ENCODE peak calls at places on chromosomes 13 and 19, in ten cellular contexts. Z, R, B, L, A, M, D, O, Y and T are unnamed samples.

GRCh38 chr13:33710924-33711323 is 107.0 kb upstream of the RFC3 start:
- DNase-seq in Z (no peak), R (no peak), B (no peak), L (no peak), A (no peak), M (peak), D (no peak), O (no peak), Y (no peak), T (no peak)

GRCh38 chr13:98370806-98371553 is 193.9 kb upstream of the RNF113B start:
- DNase-seq in Z (peak), R (peak), B (no peak), L (no peak), A (no peak), M (no peak), D (no peak), O (no peak), Y (no peak), T (no peak)

GRCh38 chr13:73090116-73090811 is 31.5 kb downstream of the KLF5 start:
- DNase-seq in Z (no peak), R (no peak), B (peak), L (peak), A (no peak), M (no peak), D (peak), O (no peak), Y (no peak), T (no peak)

GRCh38 chr19:35712910-35713845 is 4.6 kb upstream of the KMT2B start:
- DNase-seq in Z (no peak), R (no peak), B (no peak), L (no peak), A (no peak), M (no peak), D (peak), O (peak), Y (peak), T (peak)

GRCh38 chr19:29483944-29484581 is 41.7 kb upstream of the VSTM2B start:
- DNase-seq in Z (no peak), R (no peak), B (no peak), L (no peak), A (peak), M (no peak), D (no peak), O (no peak), Y (peak), T (no peak)

GRCh38 chr13:51808811-51809210 is 4.8 kb upstream of the DHRS12 start:
- DNase-seq in Z (no peak), R (no peak), B (no peak), L (no peak), A (no peak), M (no peak), D (no peak), O (no peak), Y (no peak), T (no peak)

GRCh38 chr19:42198676-42199439 is 18.6 kb downstream of the DEDD2 start:
- DNase-seq in Z (no peak), R (no peak), B (no peak), L (no peak), A (no peak), M (no peak), D (peak), O (peak), Y (peak), T (peak)

GRCh38 chr13:98892077-98892476 is 85.8 kb downstream of the DOCK9 start:
- DNase-seq in Z (no peak), R (no peak), B (no peak), L (no peak), A (no peak), M (no peak), D (no peak), O (no peak), Y (no peak), T (no peak)

GRCh38 chr13:71278512-71278911 is 588.5 kb downstream of the DACH1 start:
- DNase-seq in Z (no peak), R (no peak), B (no peak), L (no peak), A (no peak), M (peak), D (no peak), O (no peak), Y (no peak), T (no peak)

GRCh38 chr19:12163841-12164240 is 945 bp downstream of the ZNF136 start:
- DNase-seq in Z (no peak), R (no peak), B (peak), L (no peak), A (no peak), M (peak), D (no peak), O (no peak), Y (no peak), T (no peak)

GRCh38 chr13:93882086-93882651 is 597.3 kb downstream of the DCT start:
- DNase-seq in Z (no peak), R (no peak), B (no peak), L (no peak), A (no peak), M (no peak), D (no peak), O (no peak), Y (no peak), T (no peak)

GRCh38 chr19:42846597-42846996 is 32.9 kb downstream of the PSG1 start:
- DNase-seq in Z (no peak), R (no peak), B (no peak), L (no peak), A (no peak), M (no peak), D (no peak), O (no peak), Y (no peak), T (no peak)

GRCh38 chr13:34246511-34246910 is 428.6 kb downstream of the RFC3 start:
- DNase-seq in Z (no peak), R (no peak), B (peak), L (no peak), A (no peak), M (no peak), D (peak), O (no peak), Y (no peak), T (no peak)

DNA sequence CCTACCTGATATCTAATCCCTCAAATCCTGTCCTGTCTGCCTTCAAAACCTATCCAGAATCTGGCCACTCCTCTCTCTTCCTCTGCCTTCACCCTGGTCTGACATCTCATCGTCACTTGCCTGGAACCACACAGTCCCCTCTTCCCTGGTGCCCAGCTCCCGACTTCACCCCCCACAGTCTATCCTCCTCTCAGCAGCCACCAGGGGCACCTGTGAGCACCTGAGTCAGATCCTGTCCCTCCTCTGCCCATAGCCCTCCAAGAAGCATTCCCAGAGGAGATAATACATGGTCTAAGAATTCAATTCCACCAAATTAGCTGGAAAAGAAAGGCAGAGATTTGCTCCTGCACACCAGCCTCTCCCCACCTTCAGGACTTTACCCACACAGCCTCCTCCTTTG is 48.9 kb downstream of the ZNRF4 start:
- DNase-seq in Z (no peak), R (no peak), B (no peak), L (no peak), A (no peak), M (no peak), D (no peak), O (no peak), Y (no peak), T (no peak)
- TF ChIP-seq CTCF in Z (no peak), R (no peak), B (peak), L (no peak), A (no peak), M (no peak), D (no peak), O (no peak), Y (no peak), T (peak)

GRCh38 chr13:114338959-114339358 is 24.7 kb downstream of the CHAMP1 start:
- DNase-seq in Z (no peak), R (no peak), B (no peak), L (no peak), A (no peak), M (no peak), D (no peak), O (no peak), Y (no peak), T (no peak)
- TF ChIP-seq CTCF in Z (no peak), R (no peak), B (no peak), L (no peak), A (no peak), M (no peak), D (no peak), O (no peak), Y (no peak), T (no peak)

DNA sequence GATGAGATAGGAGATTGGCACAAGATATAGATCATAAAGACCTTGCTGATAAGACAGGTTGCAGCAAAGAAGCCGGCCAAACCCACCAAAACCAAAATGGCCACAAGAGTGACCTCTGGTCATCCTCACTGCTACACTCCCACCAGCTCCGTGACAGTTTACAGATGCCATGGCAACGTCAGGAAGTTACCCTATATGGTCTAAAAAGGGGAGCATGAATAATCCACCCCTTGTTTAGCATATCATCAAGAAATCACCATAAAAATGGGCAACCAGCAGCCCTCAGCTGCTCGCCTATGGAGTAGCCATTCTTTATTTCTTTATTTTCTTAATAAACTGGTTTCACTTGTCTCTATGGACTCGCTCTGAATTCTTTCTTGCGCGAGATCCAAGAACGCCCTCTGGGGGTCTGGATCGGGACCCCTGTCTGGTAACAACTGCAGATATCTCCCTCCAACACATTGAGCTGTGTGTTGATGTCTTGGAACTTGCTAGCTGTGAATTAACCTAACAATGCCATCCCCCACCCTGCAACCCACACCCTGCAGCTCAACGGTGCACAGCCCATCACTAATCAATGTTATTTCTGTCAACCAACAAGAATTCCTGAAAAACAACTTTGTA is 27.1 kb upstream of the GRTP1 start:
- DNase-seq in Z (no peak), R (no peak), B (no peak), L (no peak), A (peak), M (no peak), D (no peak), O (no peak), Y (no peak), T (no peak)
- TF ChIP-seq CTCF in Z (no peak), R (no peak), B (no peak), L (no peak), A (no peak), M (peak), D (no peak), O (no peak), Y (no peak), T (no peak)

GRCh38 chr19:56150358-56150757 is 9.3 kb downstream of the ZNF444 start:
- DNase-seq in Z (no peak), R (no peak), B (no peak), L (no peak), A (no peak), M (no peak), D (no peak), O (no peak), Y (no peak), T (no peak)
- TF ChIP-seq CTCF in Z (no peak), R (no peak), B (no peak), L (no peak), A (no peak), M (no peak), D (no peak), O (no peak), Y (no peak), T (no peak)

GRCh38 chr13:92355213-92355612 is 871.4 kb upstream of the GPC6 start:
- DNase-seq in Z (no peak), R (peak), B (no peak), L (no peak), A (no peak), M (peak), D (no peak), O (no peak), Y (no peak), T (no peak)
- TF ChIP-seq CTCF in Z (no peak), R (no peak), B (no peak), L (no peak), A (peak), M (peak), D (no peak), O (no peak), Y (no peak), T (no peak)

GRCh38 chr19:5666921-5667610 is 13.2 kb downstream of the MICOS13 start:
- DNase-seq in Z (no peak), R (no peak), B (no peak), L (no peak), A (no peak), M (no peak), D (no peak), O (no peak), Y (no peak), T (no peak)

GRCh38 chr19:5664515-5664914 is 15.8 kb downstream of the MICOS13 start:
- DNase-seq in Z (no peak), R (no peak), B (no peak), L (no peak), A (no peak), M (no peak), D (no peak), O (no peak), Y (no peak), T (no peak)

GRCh38 chr19:5663904-5664303 is 16.4 kb downstream of the MICOS13 start:
- DNase-seq in Z (no peak), R (no peak), B (no peak), L (no peak), A (no peak), M (no peak), D (no peak), O (no peak), Y (no peak), T (no peak)

GRCh38 chr19:5667751-5668271 is 12.5 kb downstream of the MICOS13 start:
- DNase-seq in Z (no peak), R (no peak), B (no peak), L (no peak), A (no peak), M (peak), D (no peak), O (no peak), Y (no peak), T (no peak)

GRCh38 chr19:5665781-5666513 is 14.4 kb downstream of the MICOS13 start:
- DNase-seq in Z (no peak), R (no peak), B (peak), L (no peak), A (no peak), M (no peak), D (peak), O (no peak), Y (no peak), T (no peak)
- TF ChIP-seq CTCF in Z (no peak), R (no peak), B (no peak), L (no peak), A (no peak), M (no peak), D (no peak), O (no peak), Y (no peak), T (no peak)

DNA sequence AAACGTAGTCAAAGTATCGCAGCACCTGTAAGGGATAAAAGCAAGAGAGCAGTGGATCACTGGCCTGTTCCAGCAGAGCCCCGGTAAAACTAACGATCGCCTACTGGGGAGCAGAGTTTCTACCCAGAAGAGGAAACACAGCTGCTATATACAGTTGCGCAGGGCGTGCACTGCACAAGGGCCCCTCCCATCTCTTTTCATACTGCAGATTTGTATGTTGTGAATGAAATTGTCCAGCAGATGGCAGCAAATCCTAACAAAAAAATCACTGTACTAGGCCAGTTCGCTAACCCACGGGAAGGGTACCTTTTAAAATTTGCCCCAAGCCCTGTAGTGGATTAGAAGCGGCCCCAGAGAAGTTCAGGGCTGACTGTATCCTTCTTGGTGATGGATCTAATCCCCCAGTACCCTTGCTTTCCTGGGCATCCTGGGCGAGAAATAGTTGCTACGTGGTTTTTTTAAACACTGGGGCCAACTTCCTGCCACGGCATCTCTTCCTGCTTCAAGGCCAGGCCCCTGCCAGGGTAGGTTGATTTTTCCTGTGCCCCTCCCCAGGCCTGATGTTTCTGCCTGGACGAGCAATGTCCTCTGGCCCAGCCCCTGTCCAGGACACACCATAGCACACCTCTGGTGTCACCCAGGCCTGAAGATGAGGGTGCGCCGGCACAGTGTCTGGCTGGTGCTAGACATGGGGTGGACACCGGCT is 127.0 kb downstream of the IER2 start:
- DNase-seq in Z (peak), R (peak), B (peak), L (no peak), A (no peak), M (peak), D (peak), O (peak), Y (peak), T (peak)
- TF ChIP-seq CTCF in Z (peak), R (peak), B (peak), L (peak), A (peak), M (peak), D (peak), O (peak), Y (peak), T (peak)

GRCh38 chr13:22061806-22062391 is 391.0 kb downstream of the FGF9 start:
- DNase-seq in Z (no peak), R (no peak), B (no peak), L (no peak), A (no peak), M (no peak), D (peak), O (peak), Y (peak), T (no peak)

GRCh38 chr13:22060187-22060586 is 389.3 kb downstream of the FGF9 start:
- DNase-seq in Z (no peak), R (no peak), B (no peak), L (no peak), A (no peak), M (no peak), D (no peak), O (no peak), Y (no peak), T (no peak)

GRCh38 chr13:22062478-22063205 is 391.8 kb downstream of the FGF9 start:
- DNase-seq in Z (no peak), R (no peak), B (no peak), L (no peak), A (no peak), M (no peak), D (no peak), O (no peak), Y (no peak), T (peak)

GRCh38 chr13:22063416-22064124 is 392.7 kb downstream of the FGF9 start:
- DNase-seq in Z (no peak), R (no peak), B (no peak), L (no peak), A (no peak), M (no peak), D (no peak), O (no peak), Y (no peak), T (no peak)

GRCh38 chr13:22061371-22061805 is 390.5 kb downstream of the FGF9 start:
- DNase-seq in Z (no peak), R (no peak), B (no peak), L (no peak), A (no peak), M (no peak), D (peak), O (peak), Y (peak), T (peak)
- TF ChIP-seq CTCF in Z (no peak), R (no peak), B (no peak), L (no peak), A (no peak), M (no peak), D (peak), O (peak), Y (peak), T (no peak)

GRCh38 chr13:52845334-52845761 is 3.1 kb downstream of the PCDH8 start:
- DNase-seq in Z (no peak), R (no peak), B (no peak), L (no peak), A (no peak), M (peak), D (no peak), O (no peak), Y (no peak), T (no peak)
- TF ChIP-seq CTCF in Z (no peak), R (no peak), B (no peak), L (no peak), A (no peak), M (peak), D (peak), O (no peak), Y (no peak), T (no peak)

DNA sequence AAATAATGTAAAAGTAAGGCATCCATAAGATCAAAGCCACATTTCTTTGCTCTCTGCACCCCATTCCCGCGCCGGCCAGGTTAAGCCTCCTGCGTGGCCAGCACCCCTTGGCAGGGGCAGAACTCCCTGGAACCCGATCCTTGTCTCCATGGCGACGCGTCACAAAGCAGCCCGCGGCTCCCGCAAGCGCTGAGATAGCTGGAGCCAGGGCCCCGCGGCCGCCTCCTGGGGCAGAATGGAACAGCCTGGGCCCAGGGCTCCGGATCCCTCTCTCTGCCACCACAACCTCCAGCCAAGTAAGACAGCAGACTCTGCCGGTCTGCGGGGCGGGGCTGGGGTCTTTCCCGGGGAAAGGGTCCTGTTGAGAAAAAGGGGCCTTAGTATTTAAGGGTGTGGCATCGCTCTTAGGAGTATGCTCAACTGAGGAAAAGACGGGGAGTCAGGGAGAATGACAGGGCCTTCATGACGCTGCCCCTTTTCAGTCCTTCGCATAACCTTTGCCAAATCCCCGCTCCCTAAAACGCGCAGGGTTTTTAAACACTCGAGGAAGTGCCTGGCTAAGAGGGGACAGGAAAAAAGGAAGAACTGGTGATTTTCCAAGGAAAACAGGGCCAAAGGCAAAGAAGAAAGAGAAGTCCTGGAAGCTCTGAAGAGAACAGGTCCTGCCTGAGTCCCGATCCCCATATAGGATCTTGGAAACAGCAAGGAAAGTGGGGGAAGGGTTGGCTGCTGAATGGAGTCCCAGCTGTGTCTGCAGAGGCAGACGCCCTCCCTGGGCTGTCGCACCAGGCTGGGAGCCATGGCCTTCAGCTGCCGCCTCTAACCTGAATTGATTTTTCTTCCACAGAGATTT is at the start of gene TEX26:
- DNase-seq in Z (peak), R (no peak), B (no peak), L (no peak), A (no peak), M (peak), D (no peak), O (no peak), Y (no peak), T (no peak)
- TF ChIP-seq CTCF in Z (no peak), R (no peak), B (no peak), L (no peak), A (no peak), M (peak), D (no peak), O (no peak), Y (no peak), T (no peak)